ENCODE peak calls at places on chromosome 13, in five cellular contexts. W is activated naive CD8-positive, alpha-beta T cell treated with anti-CD3 and anti-CD28 coated beads, Interleukin-2, amount 50 U/mL, for 24 hours; E is nephron progenitor cell; S is CD4-positive, alpha-beta T cell; J is heart right ventricle. D is an unnamed sample.

GRCh38 chr13:30026093-30026492 is 175.7 kb upstream of the UBL3 start:
- DNase-seq in W (no peak), E (no peak), S (no peak), J (no peak), D (no peak)

GRCh38 chr13:33445476-33445875 is 159.9 kb upstream of the STARD13 start:
- DNase-seq in W (no peak), E (no peak), S (no peak), J (no peak), D (no peak)

GRCh38 chr13:107299717-107300116 is 731.8 kb upstream of the ARGLU1 start:
- DNase-seq in W (no peak), E (no peak), S (no peak), J (no peak), D (no peak)

GRCh38 chr13:97423300-97424045 is 10.5 kb upstream of the RAP2A start:
- DNase-seq in W (no peak), E (no peak), S (no peak), J (no peak), D (no peak)

GRCh38 chr13:73212482-73212881 is 153.7 kb downstream of the KLF5 start:
- DNase-seq in W (no peak), E (no peak), S (no peak), J (no peak), D (no peak)

GRCh38 chr13:75650991-75651390 is 14.9 kb downstream of the LMO7 start:
- DNase-seq in W (no peak), E (no peak), S (no peak), J (no peak), D (no peak)

GRCh38 chr13:34561033-34561432 is 381.0 kb upstream of the NBEA start:
- DNase-seq in W (no peak), E (no peak), S (no peak), J (no peak), D (no peak)

GRCh38 chr13:111178417-111178816 is 63.3 kb downstream of the ARHGEF7 start:
- DNase-seq in W (no peak), E (no peak), S (no peak), J (no peak), D (no peak)

GRCh38 chr13:97535619-97536018 is 101.7 kb downstream of the RAP2A start:
- DNase-seq in W (no peak), E (no peak), S (no peak), J (no peak), D (no peak)

D was measured in brain pericyte.